ENCODE peak calls at places on chromosomes 5 and 9, in six cellular contexts. X is ovary, A is hepatocyte, K is HL-60, H is AG04450, C is A549. T is an unnamed sample.

GRCh38 chr5:128271859-128272446 is 188.4 kb downstream of the SLC12A2 start:
- DNase-seq in X (no peak), A (peak), K (no peak), H (no peak), C (peak), T (no peak)

GRCh38 chr9:132585954-132586829 is 3.8 kb downstream of the BARHL1 start:
- DNase-seq in X (no peak), A (no peak), K (peak), H (no peak), C (no peak), T (no peak)

GRCh38 chr5:67659288-67659687 is 462.7 kb upstream of the CD180 start:
- DNase-seq in X (no peak), A (no peak), K (no peak), H (no peak), C (no peak), T (no peak)

GRCh38 chr5:139391570-139392323 is 2.0 kb upstream of the MZB1 start:
- DNase-seq in X (peak), A (no peak), K (no peak), H (no peak), C (peak), T (no peak)

GRCh38 chr9:93675336-93676150 is 99.2 kb downstream of the PHF2 start:
- DNase-seq in X (no peak), A (no peak), K (no peak), H (no peak), C (no peak), T (peak)

GRCh38 chr5:149644629-149645028 is 63.3 kb downstream of the ARHGEF37 start:
- DNase-seq in X (no peak), A (no peak), K (no peak), H (no peak), C (no peak), T (no peak)

GRCh38 chr5:149128023-149128875 is 13.0 kb upstream of the ABLIM3 start:
- DNase-seq in X (no peak), A (peak), K (peak), H (no peak), C (peak), T (no peak)

GRCh38 chr9:126301985-126302603 is 24.5 kb upstream of the MVB12B start:
- DNase-seq in X (no peak), A (peak), K (peak), H (peak), C (peak), T (no peak)

GRCh38 chr9:137431416-137431931 is 8.3 kb downstream of the NOXA1 start:
- DNase-seq in X (peak), A (no peak), K (no peak), H (no peak), C (no peak), T (peak)

GRCh38 chr5:168413062-168413461 is 73.2 kb upstream of the RARS1 start:
- DNase-seq in X (no peak), A (no peak), K (no peak), H (no peak), C (no peak), T (peak)

GRCh38 chr5:52360985-52361384 is 426.7 kb upstream of the ITGA1 start:
- DNase-seq in X (no peak), A (no peak), K (no peak), H (no peak), C (no peak), T (no peak)

GRCh38 chr5:81819556-81820314 is 68.8 kb upstream of the SSBP2 start:
- DNase-seq in X (no peak), A (no peak), K (no peak), H (no peak), C (peak), T (no peak)

GRCh38 chr9:5510991-5511390 is 660 bp downstream of the PDCD1LG2 start:
- DNase-seq in X (no peak), A (no peak), K (no peak), H (no peak), C (no peak), T (no peak)

GRCh38 chr9:90881648-90882047 is 80.0 kb downstream of the SYK start:
- DNase-seq in X (no peak), A (no peak), K (no peak), H (no peak), C (no peak), T (no peak)

GRCh38 chr9:13424204-13424603 is 144.7 kb upstream of the MPDZ start:
- DNase-seq in X (no peak), A (peak), K (no peak), H (no peak), C (no peak), T (no peak)

GRCh38 chr9:112295174-112295573 is 38.2 kb downstream of the PTBP3 start:
- DNase-seq in X (no peak), A (no peak), K (no peak), H (no peak), C (no peak), T (no peak)

GRCh38 chr5:66134407-66134843 is 9.7 kb upstream of the SREK1 start:
- DNase-seq in X (no peak), A (no peak), K (no peak), H (no peak), C (no peak), T (no peak)

GRCh38 chr9:134491436-134491835 is 150.2 kb upstream of the COL5A1 start:
- DNase-seq in X (no peak), A (no peak), K (no peak), H (no peak), C (no peak), T (peak)

GRCh38 chr5:80069918-80070318 is 34.8 kb downstream of the THBS4 start:
- DNase-seq in X (no peak), A (no peak), K (no peak), H (no peak), C (no peak), T (no peak)

GRCh38 chr5:83745821-83746220 is 25.2 kb upstream of the HAPLN1 start:
- DNase-seq in X (no peak), A (no peak), K (no peak), H (no peak), C (no peak), T (no peak)

GRCh38 chr5:168985454-168985853 is 315.5 kb downstream of the SLIT3 start:
- DNase-seq in X (no peak), A (no peak), K (no peak), H (no peak), C (no peak), T (no peak)

GRCh38 chr9:107874137-107874536 is 384.6 kb upstream of the KLF4 start:
- DNase-seq in X (no peak), A (no peak), K (no peak), H (no peak), C (no peak), T (no peak)

GRCh38 chr5:157265714-157266285 is at the start of gene CYFIP2:
- DNase-seq in X (peak), A (peak), K (peak), H (no peak), C (peak), T (peak)

GRCh38 chr5:118596255-118596654 is 392.1 kb downstream of the DTWD2 start:
- DNase-seq in X (no peak), A (no peak), K (no peak), H (no peak), C (no peak), T (no peak)

GRCh38 chr5:32449216-32449721 is 4.7 kb upstream of the ZFR start:
- DNase-seq in X (no peak), A (no peak), K (no peak), H (no peak), C (no peak), T (no peak)

GRCh38 chr9:130490981-130491380 is 46.2 kb downstream of the ASS1 start:
- DNase-seq in X (no peak), A (no peak), K (no peak), H (no peak), C (no peak), T (no peak)

GRCh38 chr9:29214162-29214520 is 1640.9 kb upstream of the C9orf72 start:
- DNase-seq in X (no peak), A (peak), K (no peak), H (no peak), C (peak), T (no peak)

GRCh38 chr9:113310538-113310937 is 7.4 kb upstream of the RNF183 start:
- DNase-seq in X (no peak), A (no peak), K (no peak), H (no peak), C (no peak), T (no peak)

GRCh38 chr5:127757576-127757975 is 54.4 kb downstream of the CCDC192 start:
- DNase-seq in X (no peak), A (peak), K (peak), H (no peak), C (peak), T (no peak)

GRCh38 chr5:143946821-143947220 is 134.9 kb downstream of the HMHB1 start:
- DNase-seq in X (no peak), A (no peak), K (no peak), H (no peak), C (no peak), T (no peak)

GRCh38 chr5:74810915-74811314 is 43.9 kb downstream of the NSA2 start:
- DNase-seq in X (no peak), A (no peak), K (no peak), H (no peak), C (no peak), T (no peak)

GRCh38 chr9:137621131-137621757 is 2.4 kb downstream of the EHMT1 start:
- DNase-seq in X (peak), A (no peak), K (peak), H (no peak), C (no peak), T (peak)

GRCh38 chr5:149151717-149152116 is 10.4 kb downstream of the ABLIM3 start:
- DNase-seq in X (no peak), A (no peak), K (no peak), H (no peak), C (no peak), T (no peak)

GRCh38 chr9:95381243-95381642 is 63.7 kb upstream of the FANCC start:
- DNase-seq in X (no peak), A (no peak), K (no peak), H (no peak), C (no peak), T (no peak)

GRCh38 chr9:20512106-20512505 is 110.2 kb downstream of the MLLT3 start:
- DNase-seq in X (no peak), A (no peak), K (no peak), H (peak), C (peak), T (no peak)

GRCh38 chr5:18457255-18457654 is 823.0 kb downstream of the TAF11L14 start:
- DNase-seq in X (no peak), A (no peak), K (no peak), H (no peak), C (no peak), T (no peak)

GRCh38 chr5:180990889-180991257 is 2.2 kb downstream of the BTNL3 start:
- DNase-seq in X (no peak), A (no peak), K (no peak), H (no peak), C (no peak), T (no peak)

GRCh38 chr9:124882221-124882620 is 20.3 kb downstream of the ARPC5L start:
- DNase-seq in X (no peak), A (no peak), K (no peak), H (no peak), C (no peak), T (peak)

GRCh38 chr9:22022396-22022795 is 13.3 kb upstream of the CDKN2B start:
- DNase-seq in X (no peak), A (no peak), K (no peak), H (no peak), C (no peak), T (no peak)

GRCh38 chr5:130529716-130530485 is 625.6 kb downstream of the CHSY3 start:
- DNase-seq in X (no peak), A (no peak), K (no peak), H (no peak), C (no peak), T (no peak)
- TF ChIP-seq CTCF in X (no peak), A (no peak), K (no peak), H (no peak), C (no peak), T (no peak)

DNA sequence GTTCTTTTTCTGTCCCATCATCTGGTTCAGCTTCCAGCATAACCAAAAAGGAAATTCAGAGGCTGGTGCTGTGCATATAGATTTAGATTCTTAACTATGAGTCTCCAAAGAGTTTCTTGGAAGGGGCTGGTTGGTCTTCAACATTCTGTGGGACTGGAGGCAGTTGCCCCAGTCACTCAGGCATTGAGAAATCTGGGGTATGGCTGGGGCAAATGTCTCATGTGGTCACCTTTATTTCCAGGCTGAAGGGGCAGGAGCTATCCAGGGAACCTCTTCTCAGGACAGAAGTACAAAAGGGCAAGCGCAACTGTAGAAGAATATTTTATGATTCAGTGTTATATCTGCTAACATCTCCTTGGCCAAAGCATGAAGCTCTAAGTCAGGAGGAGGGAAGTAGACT is 15.4 kb upstream of the TMEFF1 start:
- DNase-seq in X (no peak), A (no peak), K (no peak), H (no peak), C (no peak), T (no peak)
- H3K27ac ChIP-seq in X (no peak), A (no peak), K (no peak), H (no peak), C (no peak), T (no peak)

GRCh38 chr5:116626272-116626723 is 51.7 kb upstream of the SEMA6A start:
- DNase-seq in X (peak), A (peak), K (peak), H (no peak), C (no peak), T (no peak)
- H3K4me3 ChIP-seq in X (no peak), A (no peak), K (no peak), H (no peak), C (no peak), T (no peak)

DNA sequence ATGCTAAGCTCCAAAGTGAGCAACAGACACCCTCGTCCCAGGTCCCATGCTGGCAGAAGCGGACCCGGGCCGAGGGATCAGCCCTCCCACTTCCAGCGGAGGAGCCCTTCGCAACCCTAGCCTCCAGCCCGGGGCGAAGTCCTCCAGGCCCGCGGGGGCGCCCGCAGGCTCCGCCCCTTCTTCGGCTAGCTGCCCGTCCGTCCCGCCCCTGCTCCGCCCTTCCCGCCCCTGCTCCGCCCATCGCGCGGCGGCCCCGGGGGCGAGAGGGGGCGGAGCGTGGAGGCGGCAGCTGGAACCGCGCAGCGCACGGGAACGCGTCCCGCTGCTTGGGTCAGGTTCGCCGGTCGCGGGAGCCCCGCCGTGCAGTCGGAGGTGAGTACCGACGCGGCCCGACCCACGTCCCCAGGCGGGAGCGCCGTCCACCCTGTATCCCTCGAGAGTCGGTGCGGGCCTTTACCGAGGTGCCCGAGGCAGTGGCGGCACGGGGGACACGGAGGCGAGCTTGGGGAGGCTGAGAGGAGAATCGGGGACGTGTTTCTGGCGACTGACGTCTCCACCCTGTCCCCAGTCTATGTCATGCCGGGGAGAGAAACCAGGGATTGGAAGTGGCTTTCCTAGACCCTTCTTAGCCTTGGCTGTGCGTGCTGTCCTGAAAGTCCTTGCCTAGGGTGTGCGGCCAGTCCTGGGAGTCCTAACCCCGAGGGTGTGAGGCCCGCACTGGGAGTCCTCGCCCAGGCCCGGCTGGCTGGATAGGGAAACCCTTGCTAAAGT is at the start of gene ACO1:
- DNase-seq in X (peak), A (peak), K (peak), H (peak), C (peak), T (peak)
- TF ChIP-seq CTCF in X (no peak), A (no peak), K (no peak), H (no peak), C (no peak), T (peak)

GRCh38 chr5:131548190-131548589 is 86.8 kb downstream of the RAPGEF6 start:
- DNase-seq in X (no peak), A (no peak), K (no peak), H (no peak), C (no peak), T (no peak)
- H3K27ac ChIP-seq in X (no peak), A (no peak), K (no peak), H (no peak), C (no peak), T (peak)

GRCh38 chr5:178165585-178165984 is 11.9 kb upstream of the NHP2 start:
- DNase-seq in X (no peak), A (no peak), K (no peak), H (no peak), C (no peak), T (no peak)

GRCh38 chr5:178160176-178160575 is 6.5 kb upstream of the NHP2 start:
- DNase-seq in X (no peak), A (no peak), K (no peak), H (no peak), C (no peak), T (no peak)

GRCh38 chr5:178162481-178162880 is 8.8 kb upstream of the NHP2 start:
- DNase-seq in X (no peak), A (no peak), K (no peak), H (no peak), C (no peak), T (peak)

GRCh38 chr5:178163772-178164735 is 10.4 kb upstream of the NHP2 start:
- DNase-seq in X (peak), A (peak), K (peak), H (no peak), C (peak), T (peak)
- H3K4me3 ChIP-seq in X (no peak), A (no peak), K (no peak), H (peak), C (peak), T (peak)

GRCh38 chr5:39986614-39987013 is 561.8 kb upstream of the DAB2 start:
- DNase-seq in X (no peak), A (no peak), K (no peak), H (no peak), C (no peak), T (no peak)
- TF ChIP-seq CTCF in X (no peak), A (no peak), K (no peak), H (no peak), C (peak), T (no peak)